ENCODE peak calls at places on chromosome 13, in seven cellular contexts. A, P, N, Y, G, O and Q are unnamed samples. For H3K27me3, the result is how much of the 10 kb centered on the place peaks cover.

GRCh38 chr13:99086149-99086868 is 108.4 kb upstream of the DOCK9 start:
- DNase-seq in A (no peak), P (peak), G (peak), Y (peak), N (peak), O (no peak), Q (peak)

GRCh38 chr13:99075268-99076191 is 97.7 kb upstream of the DOCK9 start:
- DNase-seq in O (no peak), A (no peak), P (no peak), G (no peak), N (no peak), Y (no peak), Q (no peak)

GRCh38 chr13:20547479-20547908 is 19.5 kb upstream of the IFT88 start:
- DNase-seq in A (no peak), N (no peak), O (no peak), P (no peak), Y (no peak), G (no peak), Q (no peak)

GRCh38 chr13:99484405-99484981 is 16.8 kb upstream of the TM9SF2 start:
- DNase-seq in N (no peak), P (peak), O (no peak), Y (no peak), A (no peak), G (no peak), Q (no peak)

GRCh38 chr13:62919491-62919890 is 1503.8 kb upstream of the PCDH20 start:
- DNase-seq in Y (no peak), A (no peak), O (no peak), P (no peak), G (no peak), N (no peak), Q (no peak)

GRCh38 chr13:44848956-44849748 is 140.1 kb downstream of the NUFIP1 start:
- DNase-seq in P (no peak), G (no peak), A (peak), N (no peak), O (no peak), Y (no peak), Q (no peak)

GRCh38 chr13:94300401-94300800 is 179.1 kb downstream of the DCT start:
- DNase-seq in O (no peak), A (no peak), N (no peak), G (no peak), Y (no peak), P (no peak), Q (no peak)

GRCh38 chr13:104385409-104385808 is 1319.2 kb upstream of the SLC10A2 start:
- DNase-seq in N (no peak), O (no peak), Y (no peak), G (no peak), A (no peak), P (peak), Q (no peak)

GRCh38 chr13:111897178-111897845 is 169.6 kb upstream of the SOX1 start:
- DNase-seq in A (no peak), N (no peak), Y (no peak), G (no peak), P (no peak), O (peak), Q (no peak)
- H3K27me3 ChIP-seq in A (under half), N (under half), Y (under half), G (under half), P (under half), O (under half), Q (half or more)

GRCh38 chr13:24740014-24740890 is 23.7 kb upstream of the RNF17 start:
- DNase-seq in A (no peak), G (no peak), P (no peak), Y (no peak), N (no peak), O (no peak), Q (no peak)
- H3K27me3 ChIP-seq in A (under half), G (under half), P (under half), Y (under half), N (under half), O (under half), Q (under half)

GRCh38 chr13:27921421-27921960 is 1.7 kb downstream of the PDX1 start:
- DNase-seq in O (no peak), A (no peak), P (no peak), Y (no peak), G (no peak), N (peak), Q (no peak)
- H3K27me3 ChIP-seq in O (half or more), A (half or more), P (half or more), Y (under half), G (half or more), N (half or more), Q (half or more)

DNA sequence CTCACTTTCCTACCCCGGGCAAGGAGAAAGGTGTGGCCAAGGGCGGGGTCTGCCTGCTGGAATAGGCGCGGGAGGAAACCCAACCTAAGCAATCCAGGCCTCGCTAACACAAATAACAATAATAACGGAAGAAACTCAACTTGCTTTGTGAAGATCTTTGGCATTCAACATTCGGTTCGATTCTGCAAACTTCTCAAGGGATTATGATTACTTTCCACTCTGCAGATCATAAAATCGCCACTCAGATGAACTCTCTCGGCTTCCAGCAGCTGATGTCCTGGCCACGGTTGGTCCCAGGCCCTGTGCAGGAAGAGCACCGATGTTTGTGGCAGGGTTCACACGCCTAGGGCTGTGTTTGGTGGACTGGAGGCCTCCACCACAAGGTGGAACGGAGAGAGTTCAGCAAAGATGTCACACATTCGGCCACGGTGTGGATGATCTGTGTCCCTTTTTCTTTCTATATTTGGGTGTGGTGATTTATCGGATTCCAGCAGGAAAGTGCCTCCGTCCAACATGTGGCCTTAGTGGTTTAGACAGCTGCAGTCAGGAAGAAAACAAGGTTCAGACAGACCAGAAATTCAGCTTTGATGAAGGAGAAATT is 420 bp upstream of the SHISA2 start:
- DNase-seq in A (no peak), Y (no peak), N (peak), P (no peak), G (no peak), O (no peak), Q (no peak)
- H3K27me3 ChIP-seq in A (under half), Y (under half), N (under half), P (under half), G (under half), O (half or more), Q (half or more)

DNA sequence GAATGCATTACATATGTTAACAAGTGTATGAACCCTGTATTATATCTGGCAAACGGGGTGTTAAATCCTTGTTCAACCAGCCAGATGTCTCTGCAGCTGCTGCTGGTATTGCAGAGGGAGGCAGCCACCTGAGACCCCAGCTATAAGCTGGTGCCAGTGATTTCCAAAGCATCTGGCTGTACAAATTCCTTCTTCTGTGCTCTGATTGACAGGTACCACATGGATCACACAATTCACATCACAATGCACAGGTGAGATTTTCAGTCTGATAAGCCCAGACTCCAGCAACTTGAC is 19.7 kb downstream of the TNFSF11 start:
- DNase-seq in G (no peak), N (no peak), O (no peak), Y (no peak), A (no peak), P (no peak), Q (no peak)
- H3K27me3 ChIP-seq in G (under half), N (under half), O (under half), Y (under half), A (under half), P (under half), Q (under half)

GRCh38 chr13:47397739-47398138 is 500.9 kb upstream of the HTR2A start:
- DNase-seq in G (no peak), O (no peak), N (no peak), Y (no peak), P (peak), A (no peak), Q (no peak)

GRCh38 chr13:47396915-47397314 is 500.1 kb upstream of the HTR2A start:
- DNase-seq in N (no peak), Y (no peak), A (no peak), P (no peak), O (no peak), G (no peak), Q (no peak)

GRCh38 chr13:47399599-47399998 is 502.7 kb upstream of the HTR2A start:
- DNase-seq in Y (no peak), A (no peak), O (no peak), N (no peak), P (no peak), G (no peak), Q (no peak)
- H3K27me3 ChIP-seq in Y (under half), A (under half), O (under half), N (under half), P (under half), G (under half), Q (under half)

GRCh38 chr13:112975401-112975939 is 6.5 kb downstream of the MCF2L start:
- DNase-seq in N (no peak), A (no peak), G (no peak), O (no peak), Y (no peak), P (no peak), Q (no peak)
- H3K27me3 ChIP-seq in N (under half), A (under half), G (under half), O (under half), Y (under half), P (under half), Q (under half)

GRCh38 chr13:27810009-27810408 is 17.7 kb downstream of the GSX1 start:
- DNase-seq in P (no peak), Y (no peak), G (no peak), A (no peak), O (no peak), N (no peak), Q (no peak)

GRCh38 chr13:27806744-27807387 is 14.6 kb downstream of the GSX1 start:
- DNase-seq in Y (no peak), N (no peak), A (no peak), P (no peak), G (no peak), O (no peak), Q (no peak)

GRCh38 chr13:27810461-27810860 is 18.2 kb downstream of the GSX1 start:
- DNase-seq in G (no peak), Y (no peak), N (no peak), P (no peak), A (no peak), O (no peak), Q (no peak)

GRCh38 chr13:27813826-27814225 is 21.5 kb downstream of the GSX1 start:
- DNase-seq in Y (no peak), N (no peak), P (no peak), A (no peak), O (no peak), G (no peak), Q (no peak)

GRCh38 chr13:27808866-27809546 is 16.7 kb downstream of the GSX1 start:
- DNase-seq in O (no peak), A (no peak), Y (no peak), G (no peak), P (no peak), N (no peak), Q (no peak)
- H3K27me3 ChIP-seq in O (half or more), A (half or more), Y (under half), G (under half), P (half or more), N (half or more), Q (half or more)